ENCODE peak calls at places on chromosomes 4 and X, in nine cellular contexts. P is Peyer's patch; D is NCI-H2081; N is body of pancreas; H is HFFc6; K is activated CD4-positive, alpha-beta T cell treated with anti-CD3 and anti-CD28 coated beads, Interleukin-2, amount 50 U/mL, for 24 hours; B is NCI-H345; S is fibroblast of the aortic adventitia; W is HCT116. M is an unnamed sample.

GRCh38 chrX:78945186-78945912 is at the start of gene P2RY10:
- DNase-seq in P (peak), D (no peak), N (no peak), H (no peak), K (no peak), B (no peak), S (no peak), W (no peak), M (no peak)

GRCh38 chrX:124042042-124042441 is 80.5 kb downstream of the STAG2 start:
- DNase-seq in P (no peak), D (no peak), N (no peak), H (no peak), K (no peak), B (no peak), S (peak), W (no peak), M (no peak)

GRCh38 chrX:150731795-150732194 is 38.6 kb downstream of the MTMR1 start:
- DNase-seq in P (no peak), D (no peak), N (no peak), H (peak), K (peak), B (no peak), S (peak), W (no peak), M (no peak)

GRCh38 chr4:29037501-29037900 is 1682.7 kb upstream of the PCDH7 start:
- DNase-seq in P (no peak), D (no peak), N (no peak), H (no peak), K (no peak), B (no peak), S (no peak), W (no peak), M (no peak)

GRCh38 chr4:52657630-52658501 is 1.2 kb downstream of the USP46 start:
- DNase-seq in P (no peak), D (no peak), N (peak), H (peak), K (no peak), B (no peak), S (peak), W (peak), M (no peak)

GRCh38 chr4:173536808-173537429 is 6.9 kb upstream of the HAND2 start:
- DNase-seq in P (no peak), D (no peak), N (no peak), H (no peak), K (no peak), B (no peak), S (peak), W (peak), M (no peak)

GRCh38 chr4:85210353-85210752 is 243.9 kb upstream of the WDFY3 start:
- DNase-seq in P (no peak), D (peak), N (no peak), H (peak), K (no peak), B (no peak), S (no peak), W (peak), M (no peak)

GRCh38 chr4:68613752-68614151 is 37.6 kb upstream of the UGT2B17 start:
- DNase-seq in P (no peak), D (no peak), N (no peak), H (no peak), K (no peak), B (no peak), S (no peak), W (no peak), M (no peak)

GRCh38 chr4:3445111-3445820 is 3.5 kb downstream of the HGFAC start:
- DNase-seq in P (no peak), D (no peak), N (no peak), H (no peak), K (no peak), B (no peak), S (no peak), W (no peak), M (no peak)

GRCh38 chrX:150028692-150029091 is 90.4 kb upstream of the EOLA2 start:
- DNase-seq in P (no peak), D (no peak), N (no peak), H (no peak), K (no peak), B (no peak), S (no peak), W (no peak), M (no peak)

GRCh38 chr4:127370495-127371069 is 262.2 kb upstream of the INTU start:
- DNase-seq in P (peak), D (no peak), N (peak), H (no peak), K (no peak), B (no peak), S (peak), W (no peak), M (peak)

GRCh38 chrX:44874481-44875184 is 1.6 kb downstream of the KDM6A start:
- DNase-seq in P (peak), D (peak), N (peak), H (no peak), K (peak), B (peak), S (peak), W (no peak), M (no peak)

GRCh38 chrX:69613946-69614345 is 2.0 kb upstream of the EDA start:
- DNase-seq in P (no peak), D (no peak), N (no peak), H (no peak), K (no peak), B (no peak), S (no peak), W (no peak), M (no peak)

GRCh38 chrX:11533211-11533651 is 132.5 kb downstream of the ARHGAP6 start:
- DNase-seq in P (no peak), D (peak), N (no peak), H (peak), K (no peak), B (peak), S (peak), W (peak), M (no peak)

GRCh38 chrX:56802921-56803848 is 74.1 kb downstream of the NBDY start:
- DNase-seq in P (peak), D (peak), N (peak), H (no peak), K (peak), B (peak), S (peak), W (no peak), M (peak)

GRCh38 chr4:154838155-154838554 is 57.1 kb downstream of the RBM46 start:
- DNase-seq in P (no peak), D (no peak), N (no peak), H (no peak), K (no peak), B (no peak), S (no peak), W (no peak), M (no peak)

GRCh38 chr4:184765473-184766346 is 31.8 kb upstream of the CENPU start:
- DNase-seq in P (no peak), D (no peak), N (no peak), H (no peak), K (no peak), B (no peak), S (no peak), W (no peak), M (no peak)

GRCh38 chr4:29199025-29199424 is 1521.1 kb upstream of the PCDH7 start:
- DNase-seq in P (no peak), D (no peak), N (no peak), H (no peak), K (no peak), B (no peak), S (no peak), W (no peak), M (no peak)

GRCh38 chrX:44871114-44871645 is 1.8 kb upstream of the KDM6A start:
- DNase-seq in P (no peak), D (peak), N (peak), H (no peak), K (no peak), B (no peak), S (peak), W (no peak), M (no peak)

GRCh38 chr4:145409393-145409792 is 72.3 kb upstream of the SMAD1 start:
- DNase-seq in P (no peak), D (no peak), N (no peak), H (no peak), K (no peak), B (no peak), S (no peak), W (no peak), M (no peak)

GRCh38 chr4:6986067-6986780 is 56.9 kb upstream of the TADA2B start:
- DNase-seq in P (no peak), D (peak), N (peak), H (peak), K (no peak), B (peak), S (peak), W (no peak), M (peak)

GRCh38 chr4:108049406-108049805 is 59.7 kb downstream of the HADH start:
- DNase-seq in P (no peak), D (no peak), N (no peak), H (no peak), K (no peak), B (no peak), S (no peak), W (no peak), M (no peak)

GRCh38 chrX:24982306-24982965 is 33.3 kb downstream of the ARX start:
- DNase-seq in P (no peak), D (no peak), N (no peak), H (peak), K (no peak), B (no peak), S (peak), W (no peak), M (no peak)

GRCh38 chr4:69376450-69376849 is 96.2 kb downstream of the UGT2B28 start:
- DNase-seq in P (no peak), D (no peak), N (no peak), H (no peak), K (no peak), B (no peak), S (no peak), W (no peak), M (no peak)

GRCh38 chrX:38704146-38704882 is 96.9 kb upstream of the MID1IP1 start:
- DNase-seq in P (no peak), D (no peak), N (no peak), H (no peak), K (no peak), B (no peak), S (no peak), W (no peak), M (no peak)

GRCh38 chr4:153244969-153245368 is 40.7 kb downstream of the TRIM2 start:
- DNase-seq in P (no peak), D (no peak), N (no peak), H (no peak), K (no peak), B (no peak), S (no peak), W (no peak), M (no peak)

GRCh38 chrX:28979876-28980275 is 392.6 kb downstream of the IL1RAPL1 start:
- DNase-seq in P (no peak), D (no peak), N (no peak), H (no peak), K (no peak), B (no peak), S (no peak), W (no peak), M (no peak)

GRCh38 chr4:5746829-5747745 is 36.1 kb downstream of the EVC start:
- DNase-seq in P (no peak), D (no peak), N (no peak), H (peak), K (no peak), B (no peak), S (peak), W (no peak), M (no peak)

GRCh38 chrX:51837926-51838325 is 55.5 kb upstream of the MAGED1 start:
- DNase-seq in P (peak), D (no peak), N (peak), H (peak), K (no peak), B (peak), S (peak), W (no peak), M (peak)

GRCh38 chr4:39699676-39700409 is 1.9 kb downstream of the UBE2K start:
- DNase-seq in P (no peak), D (no peak), N (no peak), H (peak), K (no peak), B (no peak), S (peak), W (no peak), M (no peak)

GRCh38 chrX:134537179-134537945 is 77.4 kb downstream of the HPRT1 start:
- DNase-seq in P (peak), D (no peak), N (no peak), H (peak), K (no peak), B (no peak), S (peak), W (peak), M (no peak)

GRCh38 chrX:146224442-146224841 is 406.8 kb downstream of the SLITRK2 start:
- DNase-seq in P (no peak), D (no peak), N (no peak), H (no peak), K (no peak), B (no peak), S (no peak), W (no peak), M (no peak)

GRCh38 chrX:103585421-103586313 is at the start of gene TCEAL4:
- DNase-seq in P (peak), D (peak), N (peak), H (no peak), K (no peak), B (peak), S (peak), W (no peak), M (peak)

GRCh38 chr4:102578819-102579218 is 77.7 kb downstream of the NFKB1 start:
- DNase-seq in P (no peak), D (no peak), N (no peak), H (no peak), K (no peak), B (no peak), S (no peak), W (no peak), M (no peak)